ENCODE peak calls at places on chromosomes 2 and 18, in five cellular contexts. E is endothelial cell, A is choroid plexus epithelial cell, K is Kasumi-1, V is stomach. W is an unnamed sample.

GRCh38 chr2:150584081-150584480 is 96.6 kb upstream of the RND3 start:
- DNase-seq in K (no peak), A (no peak), V (no peak), E (no peak), W (no peak)

GRCh38 chr2:60281730-60282129 is 271.7 kb downstream of the BCL11A start:
- DNase-seq in E (no peak), V (no peak), K (no peak), A (no peak), W (no peak)

GRCh38 chr18:25111382-25112070 is 240.4 kb downstream of the ZNF521 start:
- DNase-seq in A (no peak), V (no peak), K (no peak), E (no peak), W (no peak)

GRCh38 chr18:61333746-61334490 is 688 bp downstream of the CDH20 start:
- DNase-seq in A (peak), E (peak), V (no peak), K (no peak), W (no peak)

GRCh38 chr2:220789961-220790360 is 782.1 kb downstream of the EPHA4 start:
- DNase-seq in K (no peak), E (no peak), A (peak), V (no peak), W (no peak)

GRCh38 chr2:64654993-64655666 is 1.4 kb upstream of the SERTAD2 start:
- DNase-seq in E (no peak), K (peak), V (no peak), A (no peak), W (peak)

GRCh38 chr2:217751192-217751591 is 251.6 kb downstream of the TNS1 start:
- DNase-seq in K (no peak), E (no peak), V (no peak), A (no peak), W (no peak)

GRCh38 chr18:54532962-54533361 is 58.1 kb upstream of the DYNAP start:
- DNase-seq in V (no peak), K (no peak), A (no peak), E (no peak), W (no peak)

GRCh38 chr2:127707890-127708648 is 6.8 kb downstream of the SFT2D3 start:
- DNase-seq in K (no peak), E (no peak), A (peak), V (no peak), W (no peak)

GRCh38 chr2:176876493-176877103 is 336.0 kb upstream of the HNRNPA3 start:
- DNase-seq in V (no peak), E (no peak), K (no peak), A (no peak), W (no peak)

GRCh38 chr2:109637749-109638570 is 23.8 kb downstream of the SOWAHC start:
- DNase-seq in A (peak), V (no peak), K (peak), E (no peak), W (peak)

GRCh38 chr18:6729247-6730091 is at the start of gene ARHGAP28:
- DNase-seq in E (peak), K (peak), V (peak), A (peak), W (no peak)

GRCh38 chr2:108573070-108573469 is 38.8 kb downstream of the LIMS1 start:
- DNase-seq in K (no peak), A (peak), V (no peak), E (no peak), W (peak)

GRCh38 chr2:237025090-237025865 is 60.4 kb upstream of the COPS8 start:
- DNase-seq in A (peak), E (no peak), K (no peak), V (peak), W (no peak)

GRCh38 chr2:144454466-144455287 is 65.2 kb downstream of the ZEB2 start:
- DNase-seq in E (no peak), K (no peak), A (peak), V (no peak), W (no peak)

GRCh38 chr2:96174251-96175144 is 29.3 kb upstream of the DUSP2 start:
- DNase-seq in A (peak), V (peak), K (peak), E (peak), W (peak)

GRCh38 chr2:66126936-66127527 is 307.9 kb upstream of the MEIS1 start:
- DNase-seq in V (no peak), A (no peak), E (no peak), K (no peak), W (no peak)

GRCh38 chr18:45085916-45086624 is 405.4 kb downstream of the SETBP1 start:
- DNase-seq in E (no peak), K (no peak), V (no peak), A (no peak), W (no peak)

GRCh38 chr18:46622999-46623398 is 34.0 kb downstream of the LOXHD1 start:
- DNase-seq in E (no peak), K (peak), V (no peak), A (peak), W (peak)

GRCh38 chr2:205768815-205769493 is 86.7 kb downstream of the NRP2 start:
- DNase-seq in E (no peak), V (no peak), K (no peak), A (peak), W (no peak)

GRCh38 chr2:85893428-85894258 is 4.9 kb upstream of the ST3GAL5 start:
- DNase-seq in A (peak), V (no peak), E (no peak), K (no peak), W (no peak)

GRCh38 chr18:79399275-79400081 is 3.7 kb downstream of the NFATC1 start:
- DNase-seq in V (no peak), A (no peak), K (no peak), E (peak), W (no peak)

GRCh38 chr2:196153480-196153879 is 17.9 kb downstream of the STK17B start:
- DNase-seq in K (no peak), E (no peak), A (no peak), V (no peak), W (no peak)

GRCh38 chr18:9708882-9709877 is 1.1 kb downstream of the RAB31 start:
- DNase-seq in K (peak), V (no peak), A (no peak), E (peak), W (peak)

GRCh38 chr2:25043241-25043867 is 1.5 kb downstream of the EFR3B start:
- DNase-seq in V (no peak), A (peak), E (no peak), K (peak), W (no peak)

GRCh38 chr2:164538250-164538866 is 82.9 kb downstream of the GRB14 start:
- DNase-seq in A (peak), K (peak), E (no peak), V (no peak), W (peak)

GRCh38 chr2:157325786-157326185 is at the start of gene ERMN:
- DNase-seq in A (no peak), K (no peak), E (no peak), V (no peak), W (no peak)

GRCh38 chr2:36697424-36698066 is 1.0 kb downstream of the VIT start:
- DNase-seq in E (no peak), V (no peak), K (no peak), A (peak), W (no peak)

GRCh38 chr2:233801357-233802131 is 23.4 kb downstream of the MROH2A start:
- DNase-seq in E (no peak), V (peak), K (no peak), A (peak), W (no peak)

W was measured in AML-193.